ENCODE peak calls at places on chromosomes 6 and 20, in nine cellular contexts. One of them, this sample, is unnamed.

GRCh38 chr20:57160985-57161384 is 105.5 kb downstream of the BMP7 start:
- DNase-seq in stimulated activated CD4-positive, alpha-beta T cell treated with anti-CD3 and anti-CD28 coated beads, Interleukin-2, amount 100 ng/mL, for 4 hours: no peak
- DNase-seq in lung microvascular endothelial cell: no peak
- DNase-seq in tibial nerve: no peak
- DNase-seq in activated B cell treated with CpG ODN at 0.5 μM for 24 hours: no peak
- DNase-seq in NCI-H1105: no peak
- DNase-seq in stimulated activated CD8-positive, alpha-beta memory T cell treated with anti-CD3 and anti-CD28 coated beads, Interleukin-2, amount 100 ng/mL, for 1 hour: no peak
- DNase-seq in kidney glomerular epithelial cell: no peak
- DNase-seq in CD8-positive, alpha-beta T cell: no peak
- DNase-seq in this sample: no peak

GRCh38 chr6:11952291-11952690 is 59.8 kb upstream of the HIVEP1 start:
- DNase-seq in stimulated activated CD4-positive, alpha-beta T cell treated with anti-CD3 and anti-CD28 coated beads, Interleukin-2, amount 100 ng/mL, for 4 hours: no peak
- DNase-seq in lung microvascular endothelial cell: no peak
- DNase-seq in tibial nerve: no peak
- DNase-seq in activated B cell treated with CpG ODN at 0.5 μM for 24 hours: no peak
- DNase-seq in NCI-H1105: no peak
- DNase-seq in stimulated activated CD8-positive, alpha-beta memory T cell treated with anti-CD3 and anti-CD28 coated beads, Interleukin-2, amount 100 ng/mL, for 1 hour: no peak
- DNase-seq in kidney glomerular epithelial cell: no peak
- DNase-seq in CD8-positive, alpha-beta T cell: no peak
- DNase-seq in this sample: no peak

GRCh38 chr20:37897008-37897548 is 5.8 kb upstream of the VSTM2L start:
- DNase-seq in stimulated activated CD4-positive, alpha-beta T cell treated with anti-CD3 and anti-CD28 coated beads, Interleukin-2, amount 100 ng/mL, for 4 hours: no peak
- DNase-seq in lung microvascular endothelial cell: no peak
- DNase-seq in tibial nerve: no peak
- DNase-seq in activated B cell treated with CpG ODN at 0.5 μM for 24 hours: no peak
- DNase-seq in NCI-H1105: no peak
- DNase-seq in stimulated activated CD8-positive, alpha-beta memory T cell treated with anti-CD3 and anti-CD28 coated beads, Interleukin-2, amount 100 ng/mL, for 1 hour: no peak
- DNase-seq in kidney glomerular epithelial cell: no peak
- DNase-seq in CD8-positive, alpha-beta T cell: no peak
- DNase-seq in this sample: peak

GRCh38 chr20:25600632-25601031 is 15.3 kb upstream of the NINL start:
- DNase-seq in stimulated activated CD4-positive, alpha-beta T cell treated with anti-CD3 and anti-CD28 coated beads, Interleukin-2, amount 100 ng/mL, for 4 hours: no peak
- DNase-seq in lung microvascular endothelial cell: peak
- DNase-seq in tibial nerve: no peak
- DNase-seq in activated B cell treated with CpG ODN at 0.5 μM for 24 hours: no peak
- DNase-seq in NCI-H1105: no peak
- DNase-seq in stimulated activated CD8-positive, alpha-beta memory T cell treated with anti-CD3 and anti-CD28 coated beads, Interleukin-2, amount 100 ng/mL, for 1 hour: no peak
- DNase-seq in kidney glomerular epithelial cell: peak
- DNase-seq in CD8-positive, alpha-beta T cell: no peak
- DNase-seq in this sample: no peak

GRCh38 chr6:89375427-89375868 is 22.9 kb upstream of the UBE2J1 start:
- DNase-seq in stimulated activated CD4-positive, alpha-beta T cell treated with anti-CD3 and anti-CD28 coated beads, Interleukin-2, amount 100 ng/mL, for 4 hours: no peak
- DNase-seq in lung microvascular endothelial cell: peak
- DNase-seq in tibial nerve: no peak
- DNase-seq in activated B cell treated with CpG ODN at 0.5 μM for 24 hours: no peak
- DNase-seq in NCI-H1105: peak
- DNase-seq in stimulated activated CD8-positive, alpha-beta memory T cell treated with anti-CD3 and anti-CD28 coated beads, Interleukin-2, amount 100 ng/mL, for 1 hour: peak
- DNase-seq in kidney glomerular epithelial cell: peak
- DNase-seq in CD8-positive, alpha-beta T cell: peak
- DNase-seq in this sample: no peak

GRCh38 chr20:32354592-32355416 is 3.3 kb upstream of the ASXL1 start:
- DNase-seq in stimulated activated CD4-positive, alpha-beta T cell treated with anti-CD3 and anti-CD28 coated beads, Interleukin-2, amount 100 ng/mL, for 4 hours: no peak
- DNase-seq in lung microvascular endothelial cell: no peak
- DNase-seq in tibial nerve: no peak
- DNase-seq in activated B cell treated with CpG ODN at 0.5 μM for 24 hours: no peak
- DNase-seq in NCI-H1105: no peak
- DNase-seq in stimulated activated CD8-positive, alpha-beta memory T cell treated with anti-CD3 and anti-CD28 coated beads, Interleukin-2, amount 100 ng/mL, for 1 hour: no peak
- DNase-seq in kidney glomerular epithelial cell: peak
- DNase-seq in CD8-positive, alpha-beta T cell: no peak
- DNase-seq in this sample: no peak

GRCh38 chr20:48772183-48772976 is 55.4 kb downstream of the PREX1 start:
- DNase-seq in stimulated activated CD4-positive, alpha-beta T cell treated with anti-CD3 and anti-CD28 coated beads, Interleukin-2, amount 100 ng/mL, for 4 hours: no peak
- DNase-seq in lung microvascular endothelial cell: peak
- DNase-seq in tibial nerve: peak
- DNase-seq in activated B cell treated with CpG ODN at 0.5 μM for 24 hours: no peak
- DNase-seq in NCI-H1105: no peak
- DNase-seq in stimulated activated CD8-positive, alpha-beta memory T cell treated with anti-CD3 and anti-CD28 coated beads, Interleukin-2, amount 100 ng/mL, for 1 hour: no peak
- DNase-seq in kidney glomerular epithelial cell: no peak
- DNase-seq in CD8-positive, alpha-beta T cell: no peak
- DNase-seq in this sample: peak

GRCh38 chr6:106963544-106963943 is 11.0 kb downstream of the CD24 start:
- DNase-seq in stimulated activated CD4-positive, alpha-beta T cell treated with anti-CD3 and anti-CD28 coated beads, Interleukin-2, amount 100 ng/mL, for 4 hours: no peak
- DNase-seq in lung microvascular endothelial cell: no peak
- DNase-seq in tibial nerve: no peak
- DNase-seq in activated B cell treated with CpG ODN at 0.5 μM for 24 hours: no peak
- DNase-seq in NCI-H1105: no peak
- DNase-seq in stimulated activated CD8-positive, alpha-beta memory T cell treated with anti-CD3 and anti-CD28 coated beads, Interleukin-2, amount 100 ng/mL, for 1 hour: no peak
- DNase-seq in kidney glomerular epithelial cell: peak
- DNase-seq in CD8-positive, alpha-beta T cell: no peak
- DNase-seq in this sample: no peak

GRCh38 chr6:105097288-105097687 is 82.5 kb downstream of the POPDC3 start:
- DNase-seq in stimulated activated CD4-positive, alpha-beta T cell treated with anti-CD3 and anti-CD28 coated beads, Interleukin-2, amount 100 ng/mL, for 4 hours: no peak
- DNase-seq in lung microvascular endothelial cell: no peak
- DNase-seq in tibial nerve: no peak
- DNase-seq in activated B cell treated with CpG ODN at 0.5 μM for 24 hours: no peak
- DNase-seq in NCI-H1105: peak
- DNase-seq in stimulated activated CD8-positive, alpha-beta memory T cell treated with anti-CD3 and anti-CD28 coated beads, Interleukin-2, amount 100 ng/mL, for 1 hour: no peak
- DNase-seq in kidney glomerular epithelial cell: no peak
- DNase-seq in CD8-positive, alpha-beta T cell: no peak
- DNase-seq in this sample: no peak

GRCh38 chr6:127518710-127519468 is at the start of gene MTCL3:
- DNase-seq in stimulated activated CD4-positive, alpha-beta T cell treated with anti-CD3 and anti-CD28 coated beads, Interleukin-2, amount 100 ng/mL, for 4 hours: peak
- DNase-seq in lung microvascular endothelial cell: no peak
- DNase-seq in tibial nerve: no peak
- DNase-seq in activated B cell treated with CpG ODN at 0.5 μM for 24 hours: no peak
- DNase-seq in NCI-H1105: peak
- DNase-seq in stimulated activated CD8-positive, alpha-beta memory T cell treated with anti-CD3 and anti-CD28 coated beads, Interleukin-2, amount 100 ng/mL, for 1 hour: no peak
- DNase-seq in kidney glomerular epithelial cell: peak
- DNase-seq in CD8-positive, alpha-beta T cell: peak
- DNase-seq in this sample: peak

GRCh38 chr6:3405182-3405518 is 51.7 kb downstream of the SLC22A23 start:
- DNase-seq in stimulated activated CD4-positive, alpha-beta T cell treated with anti-CD3 and anti-CD28 coated beads, Interleukin-2, amount 100 ng/mL, for 4 hours: no peak
- DNase-seq in lung microvascular endothelial cell: no peak
- DNase-seq in tibial nerve: no peak
- DNase-seq in activated B cell treated with CpG ODN at 0.5 μM for 24 hours: no peak
- DNase-seq in NCI-H1105: no peak
- DNase-seq in stimulated activated CD8-positive, alpha-beta memory T cell treated with anti-CD3 and anti-CD28 coated beads, Interleukin-2, amount 100 ng/mL, for 1 hour: no peak
- DNase-seq in kidney glomerular epithelial cell: no peak
- DNase-seq in CD8-positive, alpha-beta T cell: no peak
- DNase-seq in this sample: no peak

GRCh38 chr20:39706089-39706721 is 744.1 kb downstream of the DHX35 start:
- DNase-seq in stimulated activated CD4-positive, alpha-beta T cell treated with anti-CD3 and anti-CD28 coated beads, Interleukin-2, amount 100 ng/mL, for 4 hours: no peak
- DNase-seq in lung microvascular endothelial cell: no peak
- DNase-seq in tibial nerve: peak
- DNase-seq in activated B cell treated with CpG ODN at 0.5 μM for 24 hours: no peak
- DNase-seq in NCI-H1105: peak
- DNase-seq in stimulated activated CD8-positive, alpha-beta memory T cell treated with anti-CD3 and anti-CD28 coated beads, Interleukin-2, amount 100 ng/mL, for 1 hour: no peak
- DNase-seq in kidney glomerular epithelial cell: no peak
- DNase-seq in CD8-positive, alpha-beta T cell: no peak
- DNase-seq in this sample: no peak

GRCh38 chr20:4979841-4980410 is 21.4 kb downstream of the SLC23A2 start:
- DNase-seq in stimulated activated CD4-positive, alpha-beta T cell treated with anti-CD3 and anti-CD28 coated beads, Interleukin-2, amount 100 ng/mL, for 4 hours: no peak
- DNase-seq in lung microvascular endothelial cell: no peak
- DNase-seq in tibial nerve: no peak
- DNase-seq in activated B cell treated with CpG ODN at 0.5 μM for 24 hours: no peak
- DNase-seq in NCI-H1105: no peak
- DNase-seq in stimulated activated CD8-positive, alpha-beta memory T cell treated with anti-CD3 and anti-CD28 coated beads, Interleukin-2, amount 100 ng/mL, for 1 hour: no peak
- DNase-seq in kidney glomerular epithelial cell: no peak
- DNase-seq in CD8-positive, alpha-beta T cell: no peak
- DNase-seq in this sample: no peak

GRCh38 chr20:25076731-25077609 is 5.0 kb downstream of the VSX1 start:
- DNase-seq in stimulated activated CD4-positive, alpha-beta T cell treated with anti-CD3 and anti-CD28 coated beads, Interleukin-2, amount 100 ng/mL, for 4 hours: no peak
- DNase-seq in lung microvascular endothelial cell: peak
- DNase-seq in tibial nerve: no peak
- DNase-seq in activated B cell treated with CpG ODN at 0.5 μM for 24 hours: no peak
- DNase-seq in NCI-H1105: peak
- DNase-seq in stimulated activated CD8-positive, alpha-beta memory T cell treated with anti-CD3 and anti-CD28 coated beads, Interleukin-2, amount 100 ng/mL, for 1 hour: no peak
- DNase-seq in kidney glomerular epithelial cell: peak
- DNase-seq in CD8-positive, alpha-beta T cell: no peak
- DNase-seq in this sample: peak

GRCh38 chr6:53805725-53806124 is 10.9 kb downstream of the LRRC1 start:
- DNase-seq in stimulated activated CD4-positive, alpha-beta T cell treated with anti-CD3 and anti-CD28 coated beads, Interleukin-2, amount 100 ng/mL, for 4 hours: no peak
- DNase-seq in lung microvascular endothelial cell: peak
- DNase-seq in tibial nerve: no peak
- DNase-seq in activated B cell treated with CpG ODN at 0.5 μM for 24 hours: no peak
- DNase-seq in NCI-H1105: no peak
- DNase-seq in stimulated activated CD8-positive, alpha-beta memory T cell treated with anti-CD3 and anti-CD28 coated beads, Interleukin-2, amount 100 ng/mL, for 1 hour: no peak
- DNase-seq in kidney glomerular epithelial cell: no peak
- DNase-seq in CD8-positive, alpha-beta T cell: no peak
- DNase-seq in this sample: no peak

GRCh38 chr6:89071036-89071435 is 9.5 kb upstream of the PNRC1 start:
- DNase-seq in stimulated activated CD4-positive, alpha-beta T cell treated with anti-CD3 and anti-CD28 coated beads, Interleukin-2, amount 100 ng/mL, for 4 hours: no peak
- DNase-seq in lung microvascular endothelial cell: no peak
- DNase-seq in tibial nerve: no peak
- DNase-seq in activated B cell treated with CpG ODN at 0.5 μM for 24 hours: no peak
- DNase-seq in NCI-H1105: no peak
- DNase-seq in stimulated activated CD8-positive, alpha-beta memory T cell treated with anti-CD3 and anti-CD28 coated beads, Interleukin-2, amount 100 ng/mL, for 1 hour: no peak
- DNase-seq in kidney glomerular epithelial cell: no peak
- DNase-seq in CD8-positive, alpha-beta T cell: no peak
- DNase-seq in this sample: no peak

GRCh38 chr20:58139849-58140786 is 88.3 kb downstream of the ANKRD60 start:
- DNase-seq in stimulated activated CD4-positive, alpha-beta T cell treated with anti-CD3 and anti-CD28 coated beads, Interleukin-2, amount 100 ng/mL, for 4 hours: no peak
- DNase-seq in lung microvascular endothelial cell: no peak
- DNase-seq in tibial nerve: no peak
- DNase-seq in activated B cell treated with CpG ODN at 0.5 μM for 24 hours: no peak
- DNase-seq in NCI-H1105: no peak
- DNase-seq in stimulated activated CD8-positive, alpha-beta memory T cell treated with anti-CD3 and anti-CD28 coated beads, Interleukin-2, amount 100 ng/mL, for 1 hour: no peak
- DNase-seq in kidney glomerular epithelial cell: no peak
- DNase-seq in CD8-positive, alpha-beta T cell: no peak
- DNase-seq in this sample: no peak

GRCh38 chr6:73747293-73747692 is 51.3 kb downstream of the CD109 start:
- DNase-seq in stimulated activated CD4-positive, alpha-beta T cell treated with anti-CD3 and anti-CD28 coated beads, Interleukin-2, amount 100 ng/mL, for 4 hours: no peak
- DNase-seq in lung microvascular endothelial cell: no peak
- DNase-seq in tibial nerve: no peak
- DNase-seq in activated B cell treated with CpG ODN at 0.5 μM for 24 hours: no peak
- DNase-seq in NCI-H1105: no peak
- DNase-seq in stimulated activated CD8-positive, alpha-beta memory T cell treated with anti-CD3 and anti-CD28 coated beads, Interleukin-2, amount 100 ng/mL, for 1 hour: no peak
- DNase-seq in kidney glomerular epithelial cell: no peak
- DNase-seq in CD8-positive, alpha-beta T cell: no peak
- DNase-seq in this sample: peak

GRCh38 chr6:150334790-150335783 is 33.7 kb upstream of the IYD start:
- DNase-seq in stimulated activated CD4-positive, alpha-beta T cell treated with anti-CD3 and anti-CD28 coated beads, Interleukin-2, amount 100 ng/mL, for 4 hours: no peak
- DNase-seq in lung microvascular endothelial cell: peak
- DNase-seq in tibial nerve: no peak
- DNase-seq in activated B cell treated with CpG ODN at 0.5 μM for 24 hours: no peak
- DNase-seq in NCI-H1105: peak
- DNase-seq in stimulated activated CD8-positive, alpha-beta memory T cell treated with anti-CD3 and anti-CD28 coated beads, Interleukin-2, amount 100 ng/mL, for 1 hour: no peak
- DNase-seq in kidney glomerular epithelial cell: peak
- DNase-seq in CD8-positive, alpha-beta T cell: peak
- DNase-seq in this sample: peak

GRCh38 chr6:1062786-1063545 is 248.9 kb upstream of the FOXQ1 start:
- DNase-seq in stimulated activated CD4-positive, alpha-beta T cell treated with anti-CD3 and anti-CD28 coated beads, Interleukin-2, amount 100 ng/mL, for 4 hours: no peak
- DNase-seq in lung microvascular endothelial cell: no peak
- DNase-seq in tibial nerve: no peak
- DNase-seq in activated B cell treated with CpG ODN at 0.5 μM for 24 hours: no peak
- DNase-seq in NCI-H1105: no peak
- DNase-seq in stimulated activated CD8-positive, alpha-beta memory T cell treated with anti-CD3 and anti-CD28 coated beads, Interleukin-2, amount 100 ng/mL, for 1 hour: no peak
- DNase-seq in kidney glomerular epithelial cell: no peak
- DNase-seq in CD8-positive, alpha-beta T cell: no peak
- DNase-seq in this sample: no peak

This sample was measured in pons.